ENCODE peak calls at places on chromosomes 11 and 22, in seven cellular contexts. W, X, P, F, S, C and E are unnamed samples.

GRCh38 chr11:8756201-8756600 is 73.6 kb downstream of the RPL27A start:
- DNase-seq in W (no peak), X (no peak), P (no peak), F (no peak), S (no peak), C (no peak), E (no peak)

GRCh38 chr11:69000831-69001245 is 12.2 kb downstream of the MRGPRF start:
- DNase-seq in W (no peak), X (peak), P (peak), F (no peak), S (peak), C (no peak), E (no peak)

GRCh38 chr22:37492428-37493344 is 6.5 kb upstream of the MFNG start:
- DNase-seq in W (no peak), X (peak), P (no peak), F (no peak), S (no peak), C (peak), E (no peak)

GRCh38 chr11:75656044-75656726 is 12.7 kb downstream of the MAP6 start:
- DNase-seq in W (no peak), X (no peak), P (no peak), F (no peak), S (no peak), C (no peak), E (no peak)

GRCh38 chr22:32794449-32795213 is 6.9 kb upstream of the TIMP3 start:
- DNase-seq in W (no peak), X (no peak), P (no peak), F (peak), S (no peak), C (no peak), E (no peak)

GRCh38 chr11:78365381-78365792 is 52.2 kb downstream of the GAB2 start:
- DNase-seq in W (no peak), X (peak), P (no peak), F (no peak), S (no peak), C (no peak), E (no peak)

GRCh38 chr11:133040289-133040893 is 491.9 kb downstream of the OPCML start:
- DNase-seq in W (no peak), X (no peak), P (no peak), F (no peak), S (no peak), C (no peak), E (no peak)

GRCh38 chr11:123187670-123188507 is 7.2 kb downstream of the CLMP start:
- DNase-seq in W (no peak), X (no peak), P (no peak), F (peak), S (no peak), C (no peak), E (no peak)